ENCODE peak calls at places on chromosome X, in four cellular contexts. A is IMR-90, H is H9, X is H1. K is an unnamed sample.

GRCh38 chrX:148500428-148501120 is at the start of gene AFF2:
- DNase-seq in A (no peak), H (peak; percentile 26), X (no peak), K (peak; percentile 38)

GRCh38 chrX:31435592-31435991 is 363.8 kb upstream of the FTHL17 start:
- DNase-seq in A (peak; percentile 22), H (peak; percentile 87), X (peak; percentile 56), K (peak; percentile 95)

GRCh38 chrX:151875270-151876026 is 37.2 kb upstream of the MAGEA4 start:
- DNase-seq in A (no peak), H (no peak), X (no peak), K (no peak)

GRCh38 chrX:57984620-57985019 is 74.4 kb upstream of the ZXDA start:
- DNase-seq in A (no peak), H (no peak), X (no peak), K (no peak)

GRCh38 chrX:46574941-46575381 is 1.4 kb downstream of the CHST7 start:
- DNase-seq in A (no peak), H (peak; percentile 41), X (no peak), K (no peak)

GRCh38 chrX:11648705-11649519 is 16.8 kb downstream of the ARHGAP6 start:
- DNase-seq in A (no peak), H (no peak), X (no peak), K (no peak)

GRCh38 chrX:109735241-109735744 is 2.2 kb upstream of the ACSL4 start:
- DNase-seq in A (no peak), H (no peak), X (no peak), K (no peak)

GRCh38 chrX:337331-337831 is 18.8 kb upstream of the GTPBP6 start:
- DNase-seq in A (no peak), H (no peak), X (no peak), K (no peak)

GRCh38 chrX:47148946-47149345 is 3.9 kb downstream of the RBM10 start:
- DNase-seq in A (no peak), H (no peak), X (no peak), K (no peak)

GRCh38 chrX:98114026-98114425 is 1230.3 kb downstream of the RPA4 start:
- DNase-seq in A (no peak), H (no peak), X (no peak), K (no peak)

GRCh38 chrX:51496501-51497291 is at the start of gene NUDT11:
- DNase-seq in A (peak; percentile 72), H (peak; percentile 77), X (no peak), K (peak; percentile 81)

GRCh38 chrX:101749436-101749835 is 89.8 kb upstream of the ARMCX2 start:
- DNase-seq in A (no peak), H (no peak), X (no peak), K (peak; percentile 10)

GRCh38 chrX:14015294-14015693 is 14.4 kb downstream of the GEMIN8 start:
- DNase-seq in A (no peak), H (no peak), X (no peak), K (no peak)

GRCh38 chrX:135698924-135699323 is 14.5 kb upstream of the CT45A1 start:
- DNase-seq in A (no peak), H (no peak), X (no peak), K (no peak)

GRCh38 chrX:106995678-106996077 is 4.3 kb downstream of the MORC4 start:
- DNase-seq in A (no peak), H (no peak), X (no peak), K (no peak)

GRCh38 chrX:67961516-67961915 is 417.7 kb downstream of the AR start:
- DNase-seq in A (no peak), H (no peak), X (no peak), K (no peak)

GRCh38 chrX:129843459-129844306 is at the start of gene ZDHHC9:
- DNase-seq in A (peak; percentile 85), H (peak; percentile 92), X (peak; percentile 70), K (peak; percentile 94)
- H3K27ac ChIP-seq in A (peak within 1 kb of the TSS; percentile 45), H (no peak within 1 kb of the TSS), X (no peak within 1 kb of the TSS), K (no peak within 1 kb of the TSS)

GRCh38 chrX:118983513-118983912 is 9.1 kb downstream of the LONRF3 start:
- DNase-seq in A (no peak), H (no peak), X (no peak), K (no peak)

GRCh38 chrX:118990512-118991227 is 16.3 kb downstream of the LONRF3 start:
- DNase-seq in A (no peak), H (no peak), X (no peak), K (no peak)

GRCh38 chrX:118989886-118990285 is 15.5 kb downstream of the LONRF3 start:
- DNase-seq in A (no peak), H (no peak), X (no peak), K (no peak)

DNA sequence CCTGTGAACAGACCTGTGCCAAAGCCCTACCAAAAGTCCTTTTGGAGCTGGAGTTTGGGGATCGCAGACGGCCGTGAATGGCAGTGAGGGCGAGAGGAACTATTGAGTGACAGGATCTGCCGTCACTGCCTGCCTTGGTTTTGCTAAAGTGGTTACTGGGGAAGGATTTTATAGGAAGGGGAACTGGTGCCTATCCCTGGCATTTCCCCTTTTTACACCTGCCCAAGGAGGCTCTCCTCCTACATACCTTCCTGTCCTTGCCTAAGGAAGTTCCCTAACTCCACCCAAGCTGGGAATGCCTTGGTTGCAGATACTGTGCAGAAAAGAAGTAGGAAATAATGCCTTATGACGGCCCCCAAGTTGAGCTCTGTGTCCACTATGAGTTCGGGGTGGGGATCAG is 14.5 kb downstream of the LONRF3 start:
- DNase-seq in A (no peak), H (no peak), X (no peak), K (no peak)
- H4K5ac ChIP-seq in A (no peak overlapping the region), H (no peak overlapping the region), X (no peak overlapping the region), K (no peak overlapping the region)

GRCh38 chrX:65673857-65674350 is 6.5 kb downstream of the MSN start:
- DNase-seq in A (no peak), H (no peak), X (no peak), K (no peak)
- H3K27ac ChIP-seq in A (peak overlapping the region; percentile 86), H (no peak overlapping the region), X (no peak overlapping the region), K (no peak overlapping the region)

GRCh38 chrX:42934020-42934701 is 156.2 kb upstream of the PPP1R2C start:
- DNase-seq in A (no peak), H (no peak), X (no peak), K (no peak)

DNA sequence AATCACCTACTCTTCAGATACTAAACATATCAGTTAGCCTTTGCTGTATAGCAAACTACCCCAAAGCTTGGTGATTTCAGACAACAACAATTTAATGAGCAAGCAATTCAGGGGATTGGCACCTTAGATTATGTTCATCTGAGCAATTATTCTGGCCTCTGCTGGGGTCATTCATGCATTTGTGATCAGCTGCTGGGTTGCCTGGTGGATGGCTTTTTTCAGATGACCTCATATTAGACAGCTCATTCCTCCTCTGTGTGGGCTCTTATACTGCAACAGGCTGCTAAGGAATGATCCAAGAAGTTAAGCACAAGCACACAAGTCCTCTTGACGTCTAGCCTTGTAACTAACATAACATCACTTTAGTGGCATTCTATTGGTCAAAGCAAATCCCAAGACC is 153.0 kb upstream of the PPP1R2C start:
- DNase-seq in A (no peak), H (no peak), X (no peak), K (no peak)
- H4K5ac ChIP-seq in A (no peak overlapping the region), H (no peak overlapping the region), X (no peak overlapping the region), K (no peak overlapping the region)

GRCh38 chrX:136781180-136781797 is 557 bp upstream of the ARHGEF6 start:
- DNase-seq in A (no peak), H (no peak), X (no peak), K (no peak)

GRCh38 chrX:136778914-136779313 is 1.8 kb downstream of the ARHGEF6 start:
- DNase-seq in A (no peak), H (no peak), X (no peak), K (no peak)

GRCh38 chrX:136779346-136779781 is 1.4 kb downstream of the ARHGEF6 start:
- DNase-seq in A (no peak), H (no peak), X (no peak), K (no peak)

GRCh38 chrX:136780738-136781137 is at the start of gene ARHGEF6:
- DNase-seq in A (no peak), H (no peak), X (no peak), K (no peak)

DNA sequence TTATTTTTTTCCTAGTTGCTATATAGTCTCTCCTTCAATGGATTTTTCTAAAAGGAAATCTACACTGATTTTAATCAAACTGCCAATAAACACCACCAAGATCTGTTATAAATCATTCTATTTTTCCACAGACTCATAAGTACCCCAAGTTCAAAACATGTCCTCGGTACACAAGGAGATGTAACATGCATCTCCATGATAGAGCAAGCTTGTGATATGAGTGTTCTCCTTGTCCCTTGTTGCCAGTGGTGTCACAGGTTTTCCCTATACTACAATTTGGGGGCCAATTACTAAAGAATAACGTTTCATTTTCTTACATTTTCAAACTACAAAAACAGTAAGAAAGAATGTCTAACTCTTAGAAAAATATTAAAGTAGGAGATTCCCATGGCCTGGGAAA is 491 bp downstream of the ARHGEF6 start:
- DNase-seq in A (no peak), H (no peak), X (no peak), K (no peak)
- H3K27ac ChIP-seq in A (no peak overlapping the region), H (no peak overlapping the region), X (no peak overlapping the region), K (no peak overlapping the region)

DNA sequence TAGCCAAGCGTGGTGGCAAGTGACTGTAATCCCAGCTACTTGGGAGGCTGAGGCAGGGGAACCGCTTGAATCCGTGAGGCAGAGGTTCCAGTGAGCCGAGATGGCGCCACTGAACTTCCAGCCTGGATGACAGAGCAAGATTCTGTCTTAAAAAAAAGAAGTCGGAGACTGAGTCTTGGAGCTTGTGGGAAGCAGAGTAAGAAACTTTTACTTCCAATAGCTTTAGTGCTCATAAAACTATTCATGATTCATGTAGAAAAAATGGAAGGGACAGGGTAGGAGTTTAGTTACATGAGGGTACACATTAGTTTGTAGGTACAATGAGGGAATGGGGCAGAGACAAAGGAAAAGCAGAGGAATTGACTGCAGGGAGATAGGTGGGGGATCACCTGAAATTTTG is 19.3 kb downstream of the RAP2C start:
- DNase-seq in A (no peak), H (no peak), X (no peak), K (no peak)
- H4K5ac ChIP-seq in A (no peak overlapping the region), H (no peak overlapping the region), X (no peak overlapping the region), K (no peak overlapping the region)

GRCh38 chrX:69025802-69026301 is 139.4 kb downstream of the PJA1 start:
- DNase-seq in A (peak; percentile 81), H (no peak), X (no peak), K (no peak)
- H3K27ac ChIP-seq in A (no peak overlapping the region), H (no peak overlapping the region), X (no peak overlapping the region), K (no peak overlapping the region)

K was measured in mesendoderm.